ENCODE peak calls at places on chromosomes 6 and 20, in four cellular contexts. One of them, this sample, is unnamed. For H3K4me1, the result is how much of the 10 kb centered on the place peaks cover.

GRCh38 chr6:6386010-6386409 is 65.5 kb upstream of the F13A1 start:
- DNase-seq in mucosa of descending colon: no peak
- DNase-seq in GM23248: no peak
- DNase-seq in aorta: no peak
- DNase-seq in this sample: no peak

GRCh38 chr20:38875170-38875993 is 50.8 kb upstream of the FAM83D start:
- DNase-seq in mucosa of descending colon: peak
- DNase-seq in GM23248: no peak
- DNase-seq in aorta: no peak
- DNase-seq in this sample: no peak

GRCh38 chr6:167766986-167767714 is 59.6 kb upstream of the AFDN start:
- DNase-seq in mucosa of descending colon: no peak
- DNase-seq in GM23248: no peak
- DNase-seq in aorta: no peak
- DNase-seq in this sample: no peak

GRCh38 chr6:363291-363690 is 28.3 kb upstream of the IRF4 start:
- DNase-seq in mucosa of descending colon: no peak
- DNase-seq in GM23248: no peak
- DNase-seq in aorta: peak
- DNase-seq in this sample: no peak

GRCh38 chr20:19915111-19915798 is 101.9 kb upstream of the NAA20 start:
- DNase-seq in mucosa of descending colon: no peak
- DNase-seq in GM23248: no peak
- DNase-seq in aorta: no peak
- DNase-seq in this sample: no peak

GRCh38 chr20:41405436-41405835 is 38.8 kb upstream of the EMILIN3 start:
- DNase-seq in mucosa of descending colon: no peak
- DNase-seq in GM23248: no peak
- DNase-seq in aorta: no peak
- DNase-seq in this sample: no peak

GRCh38 chr6:18595774-18596528 is 208.8 kb downstream of the RNF144B start:
- DNase-seq in mucosa of descending colon: no peak
- DNase-seq in GM23248: peak
- DNase-seq in aorta: no peak
- DNase-seq in this sample: peak

GRCh38 chr6:109336221-109336955 is 45.9 kb downstream of the CD164 start:
- DNase-seq in mucosa of descending colon: peak
- DNase-seq in GM23248: peak
- DNase-seq in aorta: no peak
- DNase-seq in this sample: peak

DNA sequence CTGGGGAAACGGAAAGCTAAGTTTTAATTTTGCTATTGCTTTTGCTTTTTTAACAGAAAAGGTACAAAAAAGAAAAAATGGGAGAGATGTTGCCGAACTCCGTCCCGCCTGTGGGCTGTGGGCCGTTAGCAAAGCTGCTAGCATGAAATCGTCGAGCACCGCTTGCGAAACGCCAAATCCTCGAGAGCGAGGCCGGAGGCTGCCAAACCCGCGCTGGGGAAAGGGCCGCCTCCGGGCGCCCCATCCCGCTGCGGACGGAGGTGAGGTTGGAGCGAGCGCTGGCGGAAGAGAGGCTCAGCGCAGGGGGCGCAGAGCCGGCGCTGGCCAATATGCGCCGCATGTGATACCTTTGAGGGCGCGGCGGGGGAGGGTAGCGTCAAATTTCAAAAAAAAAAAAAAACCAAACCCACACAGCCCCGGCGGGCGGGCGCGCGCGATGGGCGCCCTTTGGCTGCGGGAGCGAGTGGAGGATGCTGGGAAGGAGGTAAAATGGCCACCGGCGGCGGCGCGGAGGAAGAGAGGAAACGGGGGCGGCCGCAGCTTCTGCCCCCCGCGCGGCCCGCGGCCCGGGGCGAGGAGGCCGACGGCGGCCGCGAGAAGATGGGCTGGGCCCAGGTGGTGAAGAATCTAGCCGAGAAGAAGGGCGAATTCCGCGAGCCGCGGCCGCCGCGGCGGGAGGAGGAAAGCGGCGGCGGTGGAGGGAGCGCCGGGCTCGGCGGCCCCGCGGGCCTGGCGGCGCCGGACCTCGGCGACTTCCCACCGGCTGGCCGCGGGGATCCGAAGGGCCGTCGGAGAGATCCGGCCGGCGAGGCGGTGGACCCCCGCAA is at the start of gene ZCCHC3:
- DNase-seq in mucosa of descending colon: peak
- DNase-seq in GM23248: peak
- DNase-seq in aorta: peak
- DNase-seq in this sample: peak
- H3K4me1 ChIP-seq in mucosa of descending colon: under half
- H3K4me1 ChIP-seq in GM23248: under half
- H3K4me1 ChIP-seq in aorta: under half
- H3K4me1 ChIP-seq in this sample: under half

DNA sequence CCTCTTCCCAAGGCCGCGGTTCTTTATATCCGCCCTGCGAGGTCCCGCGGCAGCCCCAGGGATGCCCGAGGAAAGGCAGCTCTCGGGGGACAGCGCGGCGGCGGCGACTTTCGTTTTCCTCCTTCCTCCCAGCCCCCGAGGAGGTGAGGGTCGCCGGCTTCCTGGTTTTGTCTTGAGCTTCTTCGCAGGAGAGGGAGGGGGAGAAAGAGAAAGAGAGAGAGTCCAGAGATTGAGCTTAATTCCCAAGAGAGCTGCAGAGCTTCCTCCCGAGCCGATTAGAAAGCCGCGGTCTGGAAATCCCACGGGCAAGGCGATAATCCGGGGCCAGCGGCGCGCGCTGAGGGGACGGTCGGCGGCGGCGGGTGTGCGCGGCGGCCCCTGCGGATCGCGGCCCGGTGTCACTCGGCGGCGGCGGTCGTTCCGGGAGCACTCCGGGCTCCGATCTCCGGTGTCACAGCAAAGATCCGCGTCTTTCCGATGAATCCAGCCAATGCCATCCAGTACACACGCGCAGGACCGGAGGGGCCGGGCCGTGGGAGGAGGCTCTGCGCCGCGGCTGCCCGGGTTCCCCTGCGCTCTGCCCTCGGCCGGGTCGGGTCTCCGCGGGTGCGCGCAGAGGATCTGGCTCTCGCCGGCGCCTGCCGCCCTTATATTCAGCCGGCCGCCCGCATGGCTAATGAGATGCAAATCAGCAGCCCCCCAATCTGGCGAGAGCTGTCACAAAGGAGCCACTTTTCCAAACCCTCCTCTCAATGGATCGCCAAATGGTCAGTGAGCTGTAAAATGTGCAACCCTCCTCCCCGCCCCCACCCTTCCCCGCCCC is at the start of gene DLL1:
- DNase-seq in mucosa of descending colon: no peak
- DNase-seq in GM23248: peak
- DNase-seq in aorta: peak
- DNase-seq in this sample: peak
- H3K4me1 ChIP-seq in mucosa of descending colon: half or more
- H3K4me1 ChIP-seq in GM23248: under half
- H3K4me1 ChIP-seq in aorta: under half
- H3K4me1 ChIP-seq in this sample: under half

DNA sequence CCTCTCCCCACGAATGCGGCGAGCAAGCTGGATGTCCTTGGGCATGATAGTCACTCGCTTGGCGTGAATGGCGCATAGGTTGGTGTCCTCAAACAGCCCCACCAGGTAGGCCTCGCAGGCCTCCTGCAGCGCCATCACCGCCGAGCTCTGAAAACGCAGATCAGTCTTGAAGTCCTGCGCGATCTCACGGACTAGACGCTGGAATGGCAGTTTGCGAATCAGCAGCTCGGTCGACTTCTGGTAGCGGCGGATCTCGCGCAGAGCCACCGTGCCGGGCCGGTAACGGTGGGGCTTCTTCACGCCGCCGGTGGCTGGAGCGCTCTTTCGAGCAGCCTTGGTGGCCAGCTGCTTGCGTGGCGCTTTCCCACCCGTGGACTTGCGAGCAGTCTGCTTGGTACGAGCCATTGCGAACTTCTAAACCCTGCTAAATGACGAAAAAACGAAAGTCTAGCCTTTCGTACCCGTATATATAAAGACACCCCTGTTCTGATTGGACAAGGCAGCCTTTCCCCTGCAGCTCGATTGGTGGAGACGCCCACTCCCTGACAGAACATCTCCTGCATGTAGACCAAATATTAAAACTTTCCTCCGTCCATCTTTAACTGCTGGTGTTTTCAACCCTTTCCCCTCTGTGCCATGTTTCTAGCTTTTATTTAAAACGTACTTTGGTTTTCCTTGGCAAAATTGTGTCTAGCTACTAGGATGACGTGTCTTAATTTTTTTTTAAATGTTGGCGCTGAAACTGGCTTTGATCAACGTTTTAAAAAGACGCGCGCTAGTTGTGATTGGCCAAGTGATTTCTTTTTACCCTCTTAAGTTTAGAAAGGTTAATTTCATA is 109.8 kb downstream of the HFE start:
- DNase-seq in mucosa of descending colon: peak
- DNase-seq in GM23248: peak
- DNase-seq in aorta: peak
- DNase-seq in this sample: peak
- H3K4me1 ChIP-seq in mucosa of descending colon: under half
- H3K4me1 ChIP-seq in GM23248: under half
- H3K4me1 ChIP-seq in aorta: under half
- H3K4me1 ChIP-seq in this sample: under half

DNA sequence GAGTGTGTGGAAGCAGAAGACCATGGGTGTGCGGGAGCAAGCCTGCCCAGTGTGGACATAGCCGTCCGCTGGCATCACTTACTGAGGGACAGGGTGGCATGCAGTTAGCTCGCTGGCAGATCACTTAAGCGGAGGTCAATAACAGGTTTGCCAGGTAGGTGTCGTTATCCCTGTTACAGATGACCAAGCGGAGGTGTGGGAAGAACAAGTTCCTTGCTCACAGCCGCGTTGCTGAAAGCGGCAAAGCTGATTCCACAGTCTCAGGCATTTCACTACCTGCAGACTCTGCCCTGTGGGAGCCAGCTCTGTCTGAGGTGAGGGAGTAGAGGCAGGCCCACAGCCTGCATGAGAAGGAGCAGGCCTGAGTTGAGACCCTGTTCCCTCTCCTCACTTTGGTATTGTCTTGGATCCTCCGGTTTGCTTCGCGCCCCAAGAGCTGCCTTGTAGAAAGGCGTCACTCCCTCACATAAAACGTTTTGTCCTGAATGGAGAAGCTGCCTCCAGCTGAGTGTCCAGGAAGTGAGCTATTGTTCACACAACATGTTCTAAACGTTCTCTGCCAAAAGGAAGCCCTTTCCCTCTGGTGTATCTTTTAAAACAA is 96.9 kb downstream of the TCP11 start:
- DNase-seq in mucosa of descending colon: no peak
- DNase-seq in GM23248: peak
- DNase-seq in aorta: no peak
- DNase-seq in this sample: no peak
- H3K4me1 ChIP-seq in mucosa of descending colon: half or more
- H3K4me1 ChIP-seq in GM23248: under half
- H3K4me1 ChIP-seq in aorta: under half
- H3K4me1 ChIP-seq in this sample: under half

GRCh38 chr6:119043783-119044182 is 34.7 kb downstream of the FAM184A start:
- DNase-seq in mucosa of descending colon: no peak
- DNase-seq in GM23248: no peak
- DNase-seq in aorta: no peak
- DNase-seq in this sample: no peak
- H3K4me1 ChIP-seq in mucosa of descending colon: under half
- H3K4me1 ChIP-seq in GM23248: under half
- H3K4me1 ChIP-seq in aorta: under half
- H3K4me1 ChIP-seq in this sample: under half